ENCODE peak calls at places on chromosome 7, in six cellular contexts. One of them, this sample, is unnamed.
A peak's percentile ranks its signal among the peaks of the same experiment; 100 is the strongest.

GRCh38 chr7:105808703-105809590 is 67.5 kb downstream of the ATXN7L1 start:
- DNase-seq in PC-9: peak; percentile 22
- DNase-seq in cardiac muscle cell: no peak
- DNase-seq in OCI-LY7: peak; percentile 73
- DNase-seq in IMR-90: peak; percentile 85
- DNase-seq in MM.1S: peak; percentile 89
- DNase-seq in this sample: peak; percentile 90

GRCh38 chr7:116653204-116653603 is 18.8 kb upstream of the MET start:
- DNase-seq in PC-9: peak; percentile 45
- DNase-seq in cardiac muscle cell: no peak
- DNase-seq in OCI-LY7: no peak
- DNase-seq in IMR-90: peak; percentile 83
- DNase-seq in MM.1S: no peak
- DNase-seq in this sample: peak; percentile 96

GRCh38 chr7:74224511-74224832 is 14.7 kb downstream of the LAT2 start:
- DNase-seq in PC-9: no peak
- DNase-seq in cardiac muscle cell: no peak
- DNase-seq in OCI-LY7: no peak
- DNase-seq in IMR-90: no peak
- DNase-seq in MM.1S: no peak
- DNase-seq in this sample: no peak

GRCh38 chr7:105429746-105430612 is 41.3 kb upstream of the SRPK2 start:
- DNase-seq in PC-9: peak; percentile 45
- DNase-seq in cardiac muscle cell: peak; percentile 17
- DNase-seq in OCI-LY7: peak; percentile 63
- DNase-seq in IMR-90: peak; percentile 47
- DNase-seq in MM.1S: peak; percentile 69
- DNase-seq in this sample: peak; percentile 40

GRCh38 chr7:49787980-49788379 is 14.5 kb downstream of the VWC2 start:
- DNase-seq in PC-9: no peak
- DNase-seq in cardiac muscle cell: no peak
- DNase-seq in OCI-LY7: no peak
- DNase-seq in IMR-90: no peak
- DNase-seq in MM.1S: no peak
- DNase-seq in this sample: no peak

GRCh38 chr7:6636741-6637543 is at the start of gene ZNF316:
- DNase-seq in PC-9: peak; percentile 44
- DNase-seq in cardiac muscle cell: peak; percentile 56
- DNase-seq in OCI-LY7: peak; percentile 74
- DNase-seq in IMR-90: peak; percentile 38
- DNase-seq in MM.1S: peak; percentile 47
- DNase-seq in this sample: no peak

GRCh38 chr7:158657189-158657746 is 47.3 kb downstream of the NCAPG2 start:
- DNase-seq in PC-9: no peak
- DNase-seq in cardiac muscle cell: no peak
- DNase-seq in OCI-LY7: peak; percentile 31
- DNase-seq in IMR-90: no peak
- DNase-seq in MM.1S: peak; percentile 98
- DNase-seq in this sample: no peak

GRCh38 chr7:51129527-51130472 is 186.8 kb downstream of the COBL start:
- DNase-seq in PC-9: no peak
- DNase-seq in cardiac muscle cell: no peak
- DNase-seq in OCI-LY7: no peak
- DNase-seq in IMR-90: no peak
- DNase-seq in MM.1S: no peak
- DNase-seq in this sample: no peak

GRCh38 chr7:130733866-130734524 is at the start of gene KLF14:
- DNase-seq in PC-9: peak; percentile 23
- DNase-seq in cardiac muscle cell: peak; percentile 47
- DNase-seq in OCI-LY7: no peak
- DNase-seq in IMR-90: no peak
- DNase-seq in MM.1S: peak; percentile 43
- DNase-seq in this sample: no peak

GRCh38 chr7:92723205-92723604 is 113.2 kb downstream of the CDK6 start:
- DNase-seq in PC-9: no peak
- DNase-seq in cardiac muscle cell: no peak
- DNase-seq in OCI-LY7: no peak
- DNase-seq in IMR-90: peak; percentile 48
- DNase-seq in MM.1S: no peak
- DNase-seq in this sample: no peak

GRCh38 chr7:147412782-147413186 is 1177.8 kb upstream of the C7orf33 start:
- DNase-seq in PC-9: no peak
- DNase-seq in cardiac muscle cell: no peak
- DNase-seq in OCI-LY7: no peak
- DNase-seq in IMR-90: peak; percentile 91
- DNase-seq in MM.1S: no peak
- DNase-seq in this sample: peak; percentile 58

GRCh38 chr7:33742999-33743587 is 162.2 kb upstream of the BMPER start:
- DNase-seq in PC-9: no peak
- DNase-seq in cardiac muscle cell: no peak
- DNase-seq in OCI-LY7: no peak
- DNase-seq in IMR-90: no peak
- DNase-seq in MM.1S: no peak
- DNase-seq in this sample: no peak

GRCh38 chr7:115914951-115915350 is 115.6 kb downstream of the TFEC start:
- DNase-seq in PC-9: no peak
- DNase-seq in cardiac muscle cell: no peak
- DNase-seq in OCI-LY7: no peak
- DNase-seq in IMR-90: no peak
- DNase-seq in MM.1S: no peak
- DNase-seq in this sample: no peak

GRCh38 chr7:30028749-30029635 is 780 bp downstream of the PLEKHA8 start:
- DNase-seq in PC-9: no peak
- DNase-seq in cardiac muscle cell: peak; percentile 70
- DNase-seq in OCI-LY7: peak; percentile 70
- DNase-seq in IMR-90: peak; percentile 19
- DNase-seq in MM.1S: peak; percentile 49
- DNase-seq in this sample: peak; percentile 52

GRCh38 chr7:20507157-20507556 is 108.3 kb upstream of the ABCB5 start:
- DNase-seq in PC-9: no peak
- DNase-seq in cardiac muscle cell: no peak
- DNase-seq in OCI-LY7: no peak
- DNase-seq in IMR-90: no peak
- DNase-seq in MM.1S: no peak
- DNase-seq in this sample: no peak

GRCh38 chr7:15607541-15608210 is 45.9 kb upstream of the AGMO start:
- DNase-seq in PC-9: no peak
- DNase-seq in cardiac muscle cell: no peak
- DNase-seq in OCI-LY7: no peak
- DNase-seq in IMR-90: no peak
- DNase-seq in MM.1S: no peak
- DNase-seq in this sample: no peak

GRCh38 chr7:7802531-7802930 is 84.1 kb upstream of the RPA3 start:
- DNase-seq in PC-9: no peak
- DNase-seq in cardiac muscle cell: no peak
- DNase-seq in OCI-LY7: no peak
- DNase-seq in IMR-90: no peak
- DNase-seq in MM.1S: no peak
- DNase-seq in this sample: no peak

GRCh38 chr7:12210179-12211053 is 678 bp upstream of the TMEM106B start:
- DNase-seq in PC-9: no peak
- DNase-seq in cardiac muscle cell: no peak
- DNase-seq in OCI-LY7: no peak
- DNase-seq in IMR-90: peak; percentile 8
- DNase-seq in MM.1S: peak; percentile 86
- DNase-seq in this sample: no peak

GRCh38 chr7:80635533-80635932 is 2.9 kb upstream of the CD36 start:
- DNase-seq in PC-9: no peak
- DNase-seq in cardiac muscle cell: no peak
- DNase-seq in OCI-LY7: no peak
- DNase-seq in IMR-90: peak; percentile 58
- DNase-seq in MM.1S: no peak
- DNase-seq in this sample: no peak
- H3K4me1 ChIP-seq in PC-9: peaks cover 10% of the 10 kb centered on the region
- H3K4me1 ChIP-seq in cardiac muscle cell: peaks cover 15% of the 10 kb centered on the region
- H3K4me1 ChIP-seq in OCI-LY7: no peaks in the 10 kb centered on the region
- H3K4me1 ChIP-seq in IMR-90: peaks cover 17% of the 10 kb centered on the region
- H3K4me1 ChIP-seq in MM.1S: no peaks in the 10 kb centered on the region
- H3K4me1 ChIP-seq in this sample: peaks cover 12% of the 10 kb centered on the region

GRCh38 chr7:2482725-2483451 is 6.7 kb upstream of the GRIFIN start:
- DNase-seq in PC-9: no peak
- DNase-seq in cardiac muscle cell: no peak
- DNase-seq in OCI-LY7: no peak
- DNase-seq in IMR-90: no peak
- DNase-seq in MM.1S: no peak
- DNase-seq in this sample: no peak
- TF ChIP-seq CTCF in PC-9: peak; percentile 37
- TF ChIP-seq CTCF in cardiac muscle cell: no peak
- TF ChIP-seq CTCF in OCI-LY7: peak; percentile 57
- TF ChIP-seq CTCF in IMR-90: no peak
- TF ChIP-seq CTCF in MM.1S: no peak
- TF ChIP-seq CTCF in this sample: peak; percentile 11

GRCh38 chr7:153640586-153640985 is 411.6 kb upstream of the DPP6 start:
- DNase-seq in PC-9: no peak
- DNase-seq in cardiac muscle cell: no peak
- DNase-seq in OCI-LY7: no peak
- DNase-seq in IMR-90: no peak
- DNase-seq in MM.1S: peak; percentile 11
- DNase-seq in this sample: no peak
- H3K27ac ChIP-seq in PC-9: no peak overlapping the region
- H3K27ac ChIP-seq in cardiac muscle cell: no peak overlapping the region
- H3K27ac ChIP-seq in OCI-LY7: no peak overlapping the region
- H3K27ac ChIP-seq in IMR-90: no peak overlapping the region
- H3K27ac ChIP-seq in MM.1S: no peak overlapping the region
- H3K27ac ChIP-seq in this sample: no peak overlapping the region

GRCh38 chr7:101237206-101238067 is at the start of gene CLDN15:
- DNase-seq in PC-9: no peak
- DNase-seq in cardiac muscle cell: no peak
- DNase-seq in OCI-LY7: no peak
- DNase-seq in IMR-90: peak; percentile 61
- DNase-seq in MM.1S: no peak
- DNase-seq in this sample: no peak

GRCh38 chr7:101240226-101241014 is 2.8 kb upstream of the CLDN15 start:
- DNase-seq in PC-9: no peak
- DNase-seq in cardiac muscle cell: no peak
- DNase-seq in OCI-LY7: no peak
- DNase-seq in IMR-90: no peak
- DNase-seq in MM.1S: no peak
- DNase-seq in this sample: no peak

GRCh38 chr7:101239191-101239950 is 1.8 kb upstream of the CLDN15 start:
- DNase-seq in PC-9: no peak
- DNase-seq in cardiac muscle cell: no peak
- DNase-seq in OCI-LY7: no peak
- DNase-seq in IMR-90: no peak
- DNase-seq in MM.1S: no peak
- DNase-seq in this sample: no peak

GRCh38 chr7:101239951-101240220 is 2.3 kb upstream of the CLDN15 start:
- DNase-seq in PC-9: no peak
- DNase-seq in cardiac muscle cell: no peak
- DNase-seq in OCI-LY7: no peak
- DNase-seq in IMR-90: no peak
- DNase-seq in MM.1S: no peak
- DNase-seq in this sample: no peak

DNA sequence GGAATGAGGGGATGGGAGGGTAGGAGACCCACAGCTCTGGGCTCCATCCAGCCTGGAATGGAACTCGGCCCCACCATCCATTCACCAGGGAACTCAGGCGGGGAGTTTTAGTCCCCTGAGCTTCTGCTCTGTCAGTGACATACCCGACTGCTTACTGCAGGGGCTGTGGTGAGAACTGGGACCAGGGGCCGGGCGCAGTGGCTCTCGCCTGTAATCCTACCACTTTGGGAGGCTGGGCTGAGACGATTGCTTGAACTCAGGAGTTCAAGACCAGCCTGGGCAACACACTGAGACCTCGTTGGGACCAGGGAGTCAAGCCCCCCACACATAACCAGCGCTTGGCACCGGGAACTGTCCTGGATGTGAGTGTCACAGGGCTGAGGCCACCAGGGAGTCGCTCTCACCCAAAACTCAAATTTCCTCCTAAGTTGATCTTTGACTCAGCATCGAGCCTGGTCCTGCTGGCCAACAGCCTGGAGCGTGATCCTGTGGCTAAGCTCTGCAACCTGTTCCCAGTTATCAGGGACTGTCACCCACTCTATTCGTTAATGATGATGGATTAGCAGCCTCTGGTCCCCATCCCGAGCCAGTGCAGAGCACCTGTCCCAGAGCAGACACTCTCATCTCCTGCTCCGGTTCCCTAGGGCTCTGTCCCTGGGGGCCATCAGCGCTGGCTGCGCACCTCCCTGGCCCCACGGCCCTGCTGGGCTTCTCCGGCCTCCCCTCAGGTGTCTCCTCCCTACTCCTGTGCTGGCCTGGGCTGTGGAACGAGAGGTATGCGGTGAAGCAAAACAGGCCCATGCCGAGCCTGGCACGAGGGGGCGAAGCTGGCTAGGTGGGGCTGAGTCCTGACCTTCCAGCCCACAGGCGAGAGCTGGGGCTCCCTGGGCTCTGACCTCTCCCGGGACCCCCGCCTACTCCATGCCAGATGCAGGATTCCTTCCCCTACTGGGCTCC is 902 bp upstream of the CLDN15 start:
- DNase-seq in PC-9: no peak
- DNase-seq in cardiac muscle cell: no peak
- DNase-seq in OCI-LY7: no peak
- DNase-seq in IMR-90: no peak
- DNase-seq in MM.1S: no peak
- DNase-seq in this sample: no peak
- H3K4me1 ChIP-seq in PC-9: peaks cover 4% of the 10 kb centered on the region
- H3K4me1 ChIP-seq in cardiac muscle cell: peaks cover 2% of the 10 kb centered on the region
- H3K4me1 ChIP-seq in OCI-LY7: peaks cover 2% of the 10 kb centered on the region
- H3K4me1 ChIP-seq in IMR-90: peaks cover 5% of the 10 kb centered on the region
- H3K4me1 ChIP-seq in MM.1S: peaks cover 1% of the 10 kb centered on the region
- H3K4me1 ChIP-seq in this sample: peaks cover 5% of the 10 kb centered on the region

DNA sequence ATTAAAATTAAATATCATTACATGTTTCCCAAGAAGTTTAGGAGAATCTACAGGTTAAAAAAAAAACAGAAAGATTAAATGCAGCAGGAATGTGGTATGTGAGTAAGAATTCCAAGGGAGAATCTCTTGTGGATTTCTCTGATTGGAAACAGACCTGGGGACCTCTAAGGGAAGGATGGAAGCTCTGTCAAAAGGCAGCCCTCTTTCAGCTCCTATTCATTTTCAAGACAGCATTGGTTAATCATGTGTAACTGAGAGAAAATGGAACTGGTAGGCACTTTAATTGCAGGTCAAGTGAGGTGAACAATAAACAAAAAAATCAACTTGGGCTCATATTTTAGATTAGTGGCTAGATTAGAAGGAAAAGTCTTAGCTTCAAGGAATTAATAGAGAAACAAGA is 81.4 kb upstream of the MTPN start:
- DNase-seq in PC-9: no peak
- DNase-seq in cardiac muscle cell: no peak
- DNase-seq in OCI-LY7: no peak
- DNase-seq in IMR-90: no peak
- DNase-seq in MM.1S: no peak
- DNase-seq in this sample: no peak
- TF ChIP-seq CTCF in PC-9: no peak
- TF ChIP-seq CTCF in cardiac muscle cell: no peak
- TF ChIP-seq CTCF in OCI-LY7: no peak
- TF ChIP-seq CTCF in IMR-90: no peak
- TF ChIP-seq CTCF in MM.1S: no peak
- TF ChIP-seq CTCF in this sample: no peak

DNA sequence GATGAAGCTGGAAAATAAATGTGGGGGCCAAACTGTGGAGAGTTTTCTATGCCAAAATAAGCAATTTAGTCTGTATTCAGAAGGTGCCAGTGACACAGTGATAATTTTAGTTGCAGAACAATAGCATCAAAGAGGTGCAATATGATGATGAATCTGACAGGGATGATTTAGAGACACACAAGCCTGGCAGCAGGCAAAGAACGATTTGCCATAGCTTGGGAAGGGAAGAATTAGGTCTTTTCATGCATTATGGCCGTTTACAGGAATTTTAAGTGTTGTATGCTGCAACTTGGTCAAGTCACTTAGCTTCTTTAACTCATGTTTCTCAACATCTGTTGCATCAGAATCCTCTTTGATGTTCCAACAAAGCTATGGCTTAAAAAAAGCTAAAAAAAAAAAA is 121.1 kb downstream of the SEMA3A start:
- DNase-seq in PC-9: no peak
- DNase-seq in cardiac muscle cell: no peak
- DNase-seq in OCI-LY7: no peak
- DNase-seq in IMR-90: peak; percentile 67
- DNase-seq in MM.1S: no peak
- DNase-seq in this sample: no peak
- H3K27ac ChIP-seq in PC-9: no peak overlapping the region
- H3K27ac ChIP-seq in cardiac muscle cell: no peak overlapping the region
- H3K27ac ChIP-seq in OCI-LY7: no peak overlapping the region
- H3K27ac ChIP-seq in IMR-90: peak overlapping the region; percentile 1
- H3K27ac ChIP-seq in MM.1S: no peak overlapping the region
- H3K27ac ChIP-seq in this sample: no peak overlapping the region

This sample was measured in foreskin keratinocyte.